ENCODE peak calls at places on chromosome 7, in four cellular contexts. D is H1, B is HepG2, R is GM12878. E is an unnamed sample.

GRCh38 chr7:74093671-74094223 is 10.1 kb downstream of the LIMK1 start:
- DNase-seq in D (peak), B (no peak), R (no peak), E (no peak)

GRCh38 chr7:38310601-38311057 is 37.2 kb upstream of the TARP start:
- DNase-seq in D (no peak), B (no peak), R (no peak), E (no peak)

GRCh38 chr7:43692582-43693373 is 36.5 kb downstream of the COA1 start:
- DNase-seq in D (no peak), B (no peak), R (no peak), E (no peak)

GRCh38 chr7:3309140-3309539 is 8.1 kb downstream of the SDK1 start:
- DNase-seq in D (no peak), B (no peak), R (no peak), E (no peak)

GRCh38 chr7:156036153-156036552 is 223.9 kb upstream of the SHH start:
- DNase-seq in D (no peak), B (no peak), R (no peak), E (no peak)

GRCh38 chr7:42095791-42096190 is 141.2 kb downstream of the GLI3 start:
- DNase-seq in D (no peak), B (no peak), R (no peak), E (no peak)

GRCh38 chr7:34064511-34065158 is 159.3 kb downstream of the BMPER start:
- DNase-seq in D (no peak), B (no peak), R (no peak), E (no peak)

GRCh38 chr7:46145412-46145811 is 224.3 kb upstream of the IGFBP3 start:
- DNase-seq in D (no peak), B (peak), R (no peak), E (no peak)

GRCh38 chr7:145106001-145106400 is 270.1 kb upstream of the TPK1 start:
- DNase-seq in D (no peak), B (no peak), R (no peak), E (no peak)

GRCh38 chr7:102236102-102236501 is 50.6 kb upstream of the SH2B2 start:
- DNase-seq in D (no peak), B (no peak), R (no peak), E (no peak)

GRCh38 chr7:114620208-114620607 is 205.6 kb downstream of the FOXP2 start:
- DNase-seq in D (no peak), B (no peak), R (no peak), E (no peak)

GRCh38 chr7:34260282-34260681 is 354.9 kb downstream of the BMPER start:
- DNase-seq in D (no peak), B (no peak), R (no peak), E (no peak)

GRCh38 chr7:106165328-106165727 is 53.2 kb upstream of the SYPL1 start:
- DNase-seq in D (no peak), B (no peak), R (no peak), E (no peak)

GRCh38 chr7:106166651-106167342 is 54.7 kb upstream of the SYPL1 start:
- DNase-seq in D (no peak), B (peak), R (no peak), E (peak)

GRCh38 chr7:106170216-106170615 is 58.1 kb upstream of the SYPL1 start:
- DNase-seq in D (no peak), B (no peak), R (no peak), E (no peak)

GRCh38 chr7:106170651-106171050 is 58.5 kb upstream of the SYPL1 start:
- DNase-seq in D (no peak), B (no peak), R (no peak), E (no peak)

GRCh38 chr7:106167439-106168136 is 55.5 kb upstream of the SYPL1 start:
- DNase-seq in D (no peak), B (no peak), R (no peak), E (no peak)
- TF ChIP-seq CBX5 in D (no peak), B (no peak), R (no peak), E (no peak)

GRCh38 chr7:96664793-96665192 is 44.9 kb downstream of the SEM1 start:
- DNase-seq in D (no peak), B (no peak), R (no peak), E (no peak)

GRCh38 chr7:96667026-96667425 is 42.6 kb downstream of the SEM1 start:
- DNase-seq in D (no peak), B (no peak), R (no peak), E (no peak)

GRCh38 chr7:96665689-96666088 is 44.0 kb downstream of the SEM1 start:
- DNase-seq in D (no peak), B (no peak), R (no peak), E (no peak)

GRCh38 chr7:96663871-96664445 is 45.7 kb downstream of the SEM1 start:
- DNase-seq in D (no peak), B (no peak), R (no peak), E (no peak)

GRCh38 chr7:96663457-96663856 is 46.2 kb downstream of the SEM1 start:
- DNase-seq in D (no peak), B (no peak), R (peak), E (no peak)
- TF ChIP-seq BRCA1 in D (no peak), B (no peak), R (no peak), E (no peak)

GRCh38 chr7:28627869-28628268 is 215.6 kb downstream of the CREB5 start:
- DNase-seq in D (no peak), B (no peak), R (no peak), E (no peak)
- TF ChIP-seq CBX5 in D (no peak), B (no peak), R (no peak), E (no peak)

GRCh38 chr7:66741-67140 is 125.6 kb upstream of the FAM20C start:
- DNase-seq in D (no peak), B (no peak), R (no peak), E (no peak)

GRCh38 chr7:66296-66695 is 126.1 kb upstream of the FAM20C start:
- DNase-seq in D (no peak), B (no peak), R (no peak), E (no peak)

GRCh38 chr7:64799-65430 is 127.5 kb upstream of the FAM20C start:
- DNase-seq in D (no peak), B (no peak), R (no peak), E (no peak)

GRCh38 chr7:64098-64521 is 128.3 kb upstream of the FAM20C start:
- DNase-seq in D (no peak), B (peak), R (no peak), E (peak)

DNA sequence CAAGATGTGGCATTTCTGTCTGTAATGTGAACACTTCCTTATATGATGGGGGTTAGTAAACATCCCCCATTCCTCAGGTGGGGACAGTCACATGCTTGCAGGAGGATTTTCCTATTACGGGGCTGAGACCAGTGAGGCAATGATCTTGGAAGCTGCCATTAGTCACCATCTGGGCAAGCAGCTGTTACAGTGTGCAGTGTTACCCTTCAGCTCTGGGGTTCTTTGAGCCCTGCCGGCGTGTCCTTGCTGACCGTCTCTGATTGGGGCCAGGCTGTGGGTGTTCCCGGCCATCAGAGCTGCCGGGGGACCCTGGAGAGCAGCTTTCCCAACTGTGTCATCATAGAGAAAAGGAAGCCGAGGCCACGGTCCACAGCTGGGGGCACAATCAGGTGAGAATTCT is 126.8 kb upstream of the FAM20C start:
- DNase-seq in D (no peak), B (no peak), R (no peak), E (no peak)
- TF ChIP-seq BRCA1 in D (no peak), B (no peak), R (no peak), E (no peak)

DNA sequence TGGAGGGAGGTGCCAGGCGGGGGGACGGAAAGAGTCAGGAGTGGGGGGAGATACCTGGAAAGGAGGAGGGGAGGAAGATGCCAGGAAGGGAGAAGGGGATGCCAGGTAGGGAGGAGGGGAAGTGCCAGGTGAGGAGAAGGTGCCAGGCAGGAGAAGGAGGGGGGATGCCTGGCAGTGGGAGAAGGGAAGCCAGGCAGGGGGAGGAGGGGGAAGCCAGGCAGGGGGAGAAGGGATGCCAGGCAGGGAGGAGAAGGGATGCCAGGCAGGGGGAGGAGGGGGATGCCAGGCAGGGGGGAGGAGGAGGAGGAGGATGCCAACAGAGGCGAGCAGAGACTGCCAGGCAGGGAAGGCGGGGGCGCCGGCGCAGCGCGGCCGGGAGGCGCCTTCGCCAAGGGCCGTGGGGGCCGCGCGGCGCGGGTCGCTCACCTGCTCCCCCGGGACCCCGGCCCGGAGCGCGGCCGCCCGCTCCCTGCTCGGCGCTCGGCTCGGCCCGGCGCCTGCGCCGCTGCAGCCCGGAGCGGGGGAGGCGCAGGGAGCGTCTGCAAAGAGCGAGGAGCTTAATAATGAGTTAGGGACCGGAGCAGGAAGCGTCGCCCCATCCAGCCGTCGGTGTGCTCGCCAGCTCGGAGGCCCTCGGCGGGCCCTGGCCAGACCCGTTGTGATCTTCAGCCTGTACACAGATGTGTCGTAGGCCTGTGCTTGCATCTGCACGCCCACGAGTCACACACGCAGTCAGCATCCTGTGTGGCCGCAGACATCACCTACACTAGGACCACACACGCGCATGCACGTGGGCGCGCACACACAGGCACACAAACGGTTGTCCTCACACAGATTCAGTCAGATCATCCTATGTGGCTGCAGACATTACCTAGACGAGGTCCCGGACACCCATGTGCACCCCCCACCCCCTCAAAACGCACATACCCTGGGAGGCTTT is 28.4 kb upstream of the SMARCD3 start:
- DNase-seq in D (peak), B (peak), R (no peak), E (peak)
- TF ChIP-seq CBX5 in D (no peak), B (no peak), R (no peak), E (no peak)

DNA sequence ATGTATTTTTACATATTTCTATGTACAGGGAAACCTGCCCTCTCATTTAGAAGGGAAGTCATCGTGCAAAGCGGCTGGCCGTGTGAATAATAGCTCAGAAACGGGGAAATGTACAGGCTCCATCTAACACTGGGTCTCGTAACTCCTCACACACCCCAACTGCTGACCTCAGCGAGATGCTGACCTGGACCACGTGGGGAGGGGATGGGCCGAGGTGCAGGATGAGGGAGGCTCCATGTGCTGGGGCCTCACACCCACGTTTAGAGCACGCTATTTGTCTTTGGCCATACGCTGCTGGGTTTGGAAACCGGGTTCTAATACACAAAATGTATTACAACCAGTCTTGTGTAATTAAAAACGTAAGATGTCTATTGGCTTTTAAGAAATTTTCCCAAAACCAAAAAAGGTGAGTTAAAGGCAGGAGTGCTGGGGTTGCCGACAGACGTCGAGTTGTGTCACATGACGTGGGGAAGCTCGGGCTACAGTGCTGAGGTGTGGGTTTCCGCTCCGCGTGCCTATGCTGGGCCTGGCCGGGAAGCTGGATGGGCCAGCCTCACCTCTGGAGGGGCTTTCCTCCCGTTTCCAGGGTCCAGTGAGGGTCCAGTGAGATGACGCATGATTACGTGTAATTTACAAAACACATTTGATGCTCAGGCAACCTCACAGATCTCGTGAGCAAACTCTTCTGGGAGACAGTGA is 215.6 kb downstream of the DNAJB6 start:
- DNase-seq in D (no peak), B (no peak), R (no peak), E (no peak)
- TF ChIP-seq BRCA1 in D (no peak), B (no peak), R (no peak), E (no peak)

GRCh38 chr7:5695709-5696345 is 85.6 kb downstream of the RNF216 start:
- DNase-seq in D (no peak), B (no peak), R (no peak), E (no peak)
- TF ChIP-seq CBX5 in D (no peak), B (no peak), R (no peak), E (no peak)

DNA sequence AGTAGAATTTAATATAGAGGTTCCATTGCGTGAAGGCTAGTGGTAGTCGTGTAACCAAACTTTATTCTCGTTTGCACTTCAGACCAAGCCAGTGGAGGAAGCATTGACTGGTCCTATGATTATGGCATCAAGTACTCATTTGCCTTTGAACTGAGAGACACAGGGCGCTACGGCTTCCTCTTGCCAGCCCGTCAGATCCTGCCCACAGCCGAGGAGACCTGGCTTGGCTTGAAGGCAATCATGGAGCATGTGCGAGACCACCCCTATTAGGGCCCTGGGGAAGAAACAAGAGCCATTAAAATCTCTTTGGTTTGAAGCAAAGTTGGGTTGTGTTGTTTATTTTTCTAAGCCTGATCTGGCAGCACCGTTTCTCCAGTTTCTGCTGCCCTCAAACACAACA is 3.5 kb upstream of the CPA4 start:
- DNase-seq in D (no peak), B (no peak), R (no peak), E (no peak)
- TF ChIP-seq BRCA1 in D (no peak), B (no peak), R (no peak), E (no peak)

GRCh38 chr7:94374721-94375120 is 20.0 kb upstream of the COL1A2 start:
- DNase-seq in D (no peak), B (no peak), R (no peak), E (no peak)
- TF ChIP-seq CBX5 in D (no peak), B (no peak), R (no peak), E (no peak)

DNA sequence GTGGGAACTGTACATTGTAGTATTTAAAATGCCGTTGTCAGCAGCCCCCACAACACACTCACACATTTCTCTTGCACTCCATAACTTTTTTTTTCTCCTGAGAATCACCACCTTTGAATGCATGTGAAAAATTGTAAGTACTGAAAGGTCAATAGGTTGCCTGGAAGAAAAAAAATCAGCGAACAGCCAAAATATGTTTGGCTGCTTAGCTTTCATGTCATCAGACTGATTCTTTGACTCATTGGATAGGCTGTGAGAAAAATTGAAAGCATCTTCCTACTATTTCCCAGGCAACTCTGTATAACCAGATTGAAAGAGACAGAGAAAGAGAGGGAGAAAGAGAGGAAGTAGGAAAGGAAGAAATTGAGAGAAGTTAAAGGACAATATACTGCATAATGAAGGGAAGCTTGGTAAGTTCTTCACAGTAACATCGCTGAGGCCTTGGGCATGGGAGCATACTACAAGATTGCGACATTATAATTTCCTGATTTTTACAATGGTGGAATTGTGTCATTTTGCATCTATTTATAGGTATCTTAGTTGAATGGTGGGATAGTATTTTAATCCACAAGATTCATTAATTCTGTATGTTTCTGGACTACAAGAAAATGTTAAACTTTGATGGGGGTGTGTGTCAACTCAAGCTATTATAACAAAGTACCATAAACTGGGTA is 249.3 kb upstream of the KCND2 start:
- DNase-seq in D (no peak), B (no peak), R (no peak), E (no peak)
- TF ChIP-seq BRCA1 in D (no peak), B (no peak), R (no peak), E (no peak)